ENCODE peak calls at places on chromosome 5, in seven cellular contexts. P, X, F, R, A, Q and G are unnamed samples. For H3K4me1, the result is how much of the 10 kb centered on the place peaks cover.

GRCh38 chr5:126138475-126139005 is 284.7 kb upstream of the GRAMD2B start:
- DNase-seq in Q (no peak), P (no peak), R (peak), A (no peak), F (no peak), X (no peak), G (no peak)

GRCh38 chr5:172868924-172869565 is 35.0 kb downstream of the ERGIC1 start:
- DNase-seq in F (peak), X (peak), Q (peak), A (peak), R (peak), P (peak), G (peak)

GRCh38 chr5:179558912-179559279 is 8.5 kb downstream of the RUFY1 start:
- DNase-seq in Q (no peak), A (peak), X (peak), P (no peak), F (peak), R (peak), G (peak)

GRCh38 chr5:78985407-78986223 is 505 bp upstream of the ARSB start:
- DNase-seq in P (peak), Q (no peak), F (peak), X (peak), A (peak), R (peak), G (peak)

GRCh38 chr5:15609076-15609725 is 109.2 kb downstream of the FBXL7 start:
- DNase-seq in F (no peak), R (no peak), A (no peak), P (no peak), Q (no peak), X (no peak), G (no peak)

GRCh38 chr5:43019615-43020293 is 20.4 kb downstream of the ANXA2R start:
- DNase-seq in X (no peak), P (peak), Q (no peak), A (peak), R (peak), F (peak), G (peak)

GRCh38 chr5:54533541-54534179 is 16.1 kb downstream of the SNX18 start:
- DNase-seq in F (no peak), Q (no peak), X (peak), A (no peak), R (no peak), P (peak), G (peak)

GRCh38 chr5:45454114-45454513 is 242.1 kb downstream of the HCN1 start:
- DNase-seq in A (peak), X (peak), R (peak), P (no peak), Q (no peak), F (no peak), G (peak)

GRCh38 chr5:43563321-43563720 is 6.4 kb upstream of the PAIP1 start:
- DNase-seq in F (no peak), P (no peak), Q (no peak), R (no peak), X (peak), A (no peak), G (no peak)

GRCh38 chr5:113804264-113804663 is 290.8 kb downstream of the YTHDC2 start:
- DNase-seq in F (no peak), X (no peak), R (peak), P (no peak), Q (no peak), A (no peak), G (no peak)

GRCh38 chr5:64811050-64811640 is 42.4 kb downstream of the CWC27 start:
- DNase-seq in P (no peak), Q (no peak), R (peak), A (no peak), F (no peak), X (no peak), G (no peak)

GRCh38 chr5:95852567-95852966 is 30.0 kb upstream of the GLRX start:
- DNase-seq in R (no peak), X (no peak), P (no peak), F (no peak), Q (no peak), A (no peak), G (no peak)

GRCh38 chr5:123035320-123035949 is 1.1 kb downstream of the PPIC start:
- DNase-seq in Q (no peak), F (peak), R (peak), P (peak), A (peak), X (peak), G (peak)

GRCh38 chr5:31319338-31319737 is 125.9 kb downstream of the CDH6 start:
- DNase-seq in P (no peak), R (no peak), X (no peak), Q (no peak), A (no peak), F (no peak), G (no peak)

GRCh38 chr5:7597058-7597457 is 201.1 kb downstream of the ADCY2 start:
- DNase-seq in P (no peak), X (no peak), Q (no peak), R (no peak), F (no peak), A (no peak), G (no peak)

DNA sequence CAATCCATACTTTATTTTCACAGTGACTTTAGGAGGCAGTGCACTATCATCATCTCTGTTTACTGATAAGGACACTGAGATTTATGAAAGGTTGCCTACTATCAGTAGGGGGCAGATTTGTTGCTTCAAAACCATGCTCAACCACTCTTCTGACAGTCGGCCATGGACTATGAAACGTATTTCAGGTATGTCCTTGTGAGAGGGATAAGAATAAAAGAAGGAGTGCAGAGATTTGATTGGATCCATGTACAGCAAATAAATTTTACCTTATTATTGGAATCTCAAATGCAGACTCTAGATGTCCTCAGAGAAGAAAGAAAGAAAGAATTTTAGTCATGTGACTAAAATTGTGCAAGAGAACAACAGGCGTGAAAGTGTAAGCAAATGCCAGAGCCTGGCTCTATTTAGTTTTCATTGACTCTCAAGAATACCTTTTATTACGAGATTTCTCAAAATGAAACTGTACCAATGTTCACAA is 296.6 kb upstream of the RASA1 start:
- DNase-seq in X (no peak), A (no peak), F (no peak), R (peak), Q (no peak), P (no peak), G (no peak)
- TF ChIP-seq CTCF in X (no peak), A (no peak), F (no peak), R (peak), Q (peak), P (no peak), G (no peak)

GRCh38 chr5:10478436-10478835 is 36.8 kb downstream of the ROPN1L start:
- DNase-seq in X (no peak), F (no peak), R (peak), A (no peak), Q (no peak), P (no peak), G (no peak)
- TF ChIP-seq POLR2A in X (no peak), F (no peak), R (no peak), A (no peak), Q (no peak), P (no peak), G (no peak)

DNA sequence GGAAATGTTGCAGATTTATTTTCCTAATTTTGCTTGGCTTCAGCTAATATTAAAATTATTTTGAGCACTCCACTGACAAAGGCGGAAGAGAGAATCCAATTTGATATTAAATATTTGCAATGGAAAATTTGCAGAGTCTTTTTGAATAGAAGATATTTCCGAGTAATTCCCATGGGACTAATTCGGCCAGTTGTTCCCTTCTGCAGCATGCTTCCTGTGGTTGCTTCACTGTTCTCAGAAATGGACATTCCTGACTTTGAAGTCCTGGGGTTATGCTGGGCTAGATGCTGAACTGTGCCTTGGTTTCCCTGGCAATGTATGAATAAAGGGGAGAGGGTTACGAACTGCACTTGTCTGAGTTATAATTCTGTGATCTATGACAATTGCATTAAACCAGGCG is 114.4 kb upstream of the SPRY4 start:
- DNase-seq in X (no peak), A (no peak), R (no peak), F (no peak), P (no peak), Q (no peak), G (no peak)
- H3K4me1 ChIP-seq in X (under half), A (under half), R (under half), F (under half), P (under half), Q (under half), G (under half)

GRCh38 chr5:35162848-35163770 is 67.2 kb downstream of the PRLR start:
- DNase-seq in P (no peak), R (no peak), A (no peak), Q (no peak), X (no peak), F (no peak), G (no peak)

GRCh38 chr5:35161637-35162248 is 68.5 kb downstream of the PRLR start:
- DNase-seq in A (no peak), X (no peak), R (no peak), F (no peak), Q (no peak), P (no peak), G (no peak)

GRCh38 chr5:35164860-35165542 is 65.3 kb downstream of the PRLR start:
- DNase-seq in Q (no peak), P (no peak), X (no peak), R (no peak), A (no peak), F (no peak), G (no peak)

GRCh38 chr5:35171108-35171507 is 59.2 kb downstream of the PRLR start:
- DNase-seq in X (no peak), F (no peak), P (no peak), Q (no peak), A (no peak), R (no peak), G (no peak)

GRCh38 chr5:35166043-35166442 is 64.2 kb downstream of the PRLR start:
- DNase-seq in R (no peak), A (no peak), X (no peak), Q (no peak), P (no peak), F (no peak), G (no peak)
- TF ChIP-seq CTCF in R (peak), A (peak), X (no peak), Q (no peak), P (no peak), F (no peak), G (no peak)

DNA sequence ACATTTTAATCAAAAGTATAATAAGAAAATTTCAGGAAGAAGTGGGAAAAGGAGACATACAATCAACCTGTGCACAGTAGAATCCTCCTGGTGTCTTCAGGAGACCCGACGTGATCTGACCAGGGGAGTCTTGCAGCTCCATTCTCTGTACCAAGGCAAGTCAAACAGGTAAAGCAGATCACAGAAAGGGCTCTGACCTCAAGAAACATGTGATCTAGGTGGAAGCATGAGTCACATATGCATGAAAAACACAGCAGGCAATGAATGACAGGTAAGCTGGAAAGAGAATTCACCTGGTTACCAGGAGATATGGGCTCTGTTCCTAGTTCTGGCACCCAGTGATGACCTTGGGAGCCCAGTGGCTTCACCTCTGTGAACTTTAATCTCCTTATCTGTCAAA is 19.4 kb upstream of the FABP6 start:
- DNase-seq in P (no peak), R (no peak), F (no peak), A (no peak), Q (no peak), X (no peak), G (peak)
- TF ChIP-seq POLR2A in P (no peak), R (no peak), F (no peak), A (no peak), Q (no peak), X (no peak), G (no peak)

GRCh38 chr5:132428811-132429440 is 59.4 kb downstream of the SLC22A5 start:
- DNase-seq in Q (no peak), P (peak), R (peak), F (no peak), X (no peak), A (peak), G (no peak)
- H3K4me1 ChIP-seq in Q (half or more), P (under half), R (under half), F (half or more), X (under half), A (under half), G (half or more)

GRCh38 chr5:135565256-135565655 is 13.5 kb downstream of the CXCL14 start:
- DNase-seq in Q (no peak), F (no peak), A (no peak), X (no peak), R (no peak), P (no peak), G (no peak)

GRCh38 chr5:135567661-135568060 is 11.1 kb downstream of the CXCL14 start:
- DNase-seq in A (no peak), X (no peak), F (no peak), P (no peak), Q (no peak), R (peak), G (no peak)

GRCh38 chr5:135565691-135566421 is 12.9 kb downstream of the CXCL14 start:
- DNase-seq in X (peak), Q (peak), R (peak), F (peak), P (no peak), A (peak), G (peak)

GRCh38 chr5:135568241-135568640 is 10.6 kb downstream of the CXCL14 start:
- DNase-seq in Q (no peak), P (no peak), A (no peak), R (no peak), X (peak), F (no peak), G (no peak)

DNA sequence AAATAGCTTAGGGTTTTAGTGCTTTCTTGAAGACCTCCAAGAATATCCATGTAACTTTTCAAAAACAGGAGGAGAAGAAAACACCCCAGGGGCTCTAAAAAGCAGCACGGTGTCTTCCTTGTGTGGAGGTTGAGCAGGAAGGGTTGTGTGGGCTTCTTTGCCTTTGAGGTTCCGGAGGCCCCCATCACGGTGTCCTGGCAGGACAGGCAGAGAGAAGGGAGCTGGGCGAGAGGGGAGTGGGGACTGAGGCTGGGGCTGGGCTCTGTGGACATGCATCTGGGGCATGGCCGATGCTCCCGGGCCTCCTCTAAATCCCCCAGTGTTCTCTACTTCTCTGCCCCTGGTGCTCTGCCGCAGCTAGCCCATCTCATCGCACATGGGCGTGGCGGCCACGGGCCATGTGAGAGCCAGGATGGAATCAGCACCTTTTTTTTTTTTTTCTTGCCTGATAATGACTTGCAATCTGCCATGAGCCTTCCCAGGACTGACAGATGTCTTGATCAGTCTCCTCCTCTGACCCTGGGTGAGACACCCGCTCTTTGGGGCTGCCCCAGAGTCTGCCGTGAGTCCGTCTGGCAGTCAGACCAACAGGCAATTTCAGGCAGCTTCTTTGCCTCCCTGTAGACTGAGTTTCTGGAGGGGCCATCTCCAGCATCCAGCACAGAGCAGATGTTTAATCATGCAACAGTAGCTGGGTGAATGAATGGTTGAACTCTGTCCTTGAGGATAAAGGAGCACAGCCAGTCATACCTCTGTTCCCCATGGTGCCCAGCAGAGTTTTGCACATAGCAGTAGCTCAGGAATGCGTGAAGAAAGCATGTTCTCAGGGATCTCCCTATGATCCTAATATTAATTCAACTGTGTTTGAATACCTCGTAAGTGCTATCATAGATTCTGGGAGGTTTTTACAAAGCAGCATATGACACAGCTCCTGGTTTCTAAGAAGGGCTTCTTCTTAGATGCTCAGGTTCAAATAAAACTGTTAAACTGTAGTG is 12.1 kb downstream of the CXCL14 start:
- DNase-seq in R (no peak), P (no peak), F (no peak), A (no peak), Q (no peak), X (no peak), G (no peak)
- TF ChIP-seq CTCF in R (no peak), P (no peak), F (no peak), A (no peak), Q (no peak), X (no peak), G (no peak)